ENCODE peak calls at places on chromosomes 1 and 21, in seven cellular contexts. One of them, this sample, is unnamed.

GRCh38 chr1:228163004-228163753 is 2.4 kb upstream of the IBA57 start:
- DNase-seq in H1: no peak
- DNase-seq in K562: no peak
- DNase-seq in HCT116: no peak
- DNase-seq in HepG2: no peak
- DNase-seq in GM12878: no peak
- DNase-seq in SK-N-SH: no peak
- DNase-seq in this sample: no peak

GRCh38 chr1:235984041-235984820 is 80.7 kb downstream of the NID1 start:
- DNase-seq in K562: no peak
- DNase-seq in GM12878: no peak
- DNase-seq in SK-N-SH: no peak
- DNase-seq in H1: no peak
- DNase-seq in HCT116: no peak
- DNase-seq in HepG2: no peak
- DNase-seq in this sample: no peak

GRCh38 chr1:37667023-37667769 is 25.1 kb upstream of the CDCA8 start:
- DNase-seq in HCT116: no peak
- DNase-seq in SK-N-SH: peak
- DNase-seq in H1: no peak
- DNase-seq in HepG2: no peak
- DNase-seq in GM12878: no peak
- DNase-seq in K562: no peak
- DNase-seq in this sample: no peak

GRCh38 chr1:97332716-97333115 is 588.1 kb downstream of the DPYD start:
- DNase-seq in H1: no peak
- DNase-seq in HepG2: no peak
- DNase-seq in GM12878: no peak
- DNase-seq in HCT116: no peak
- DNase-seq in SK-N-SH: no peak
- DNase-seq in K562: no peak
- DNase-seq in this sample: no peak

GRCh38 chr1:208438262-208438661 is 194.1 kb upstream of the PLXNA2 start:
- DNase-seq in K562: no peak
- DNase-seq in SK-N-SH: no peak
- DNase-seq in HCT116: no peak
- DNase-seq in GM12878: no peak
- DNase-seq in H1: no peak
- DNase-seq in HepG2: no peak
- DNase-seq in this sample: no peak

GRCh38 chr1:235955777-235956176 is 89.1 kb upstream of the LYST start:
- DNase-seq in H1: no peak
- DNase-seq in SK-N-SH: no peak
- DNase-seq in K562: no peak
- DNase-seq in HCT116: no peak
- DNase-seq in GM12878: no peak
- DNase-seq in HepG2: no peak
- DNase-seq in this sample: no peak

GRCh38 chr1:45843474-45843905 is 40.1 kb downstream of the MAST2 start:
- DNase-seq in K562: no peak
- DNase-seq in GM12878: no peak
- DNase-seq in HepG2: no peak
- DNase-seq in H1: no peak
- DNase-seq in SK-N-SH: no peak
- DNase-seq in HCT116: no peak
- DNase-seq in this sample: peak

GRCh38 chr1:219812491-219813221 is 115.7 kb downstream of the SLC30A10 start:
- DNase-seq in H1: peak
- DNase-seq in K562: peak
- DNase-seq in HepG2: peak
- DNase-seq in HCT116: peak
- DNase-seq in GM12878: no peak
- DNase-seq in SK-N-SH: peak
- DNase-seq in this sample: peak

GRCh38 chr1:200856716-200857352 is 15.9 kb upstream of the GPR25 start:
- DNase-seq in HepG2: no peak
- DNase-seq in H1: no peak
- DNase-seq in HCT116: no peak
- DNase-seq in K562: no peak
- DNase-seq in GM12878: no peak
- DNase-seq in SK-N-SH: no peak
- DNase-seq in this sample: no peak

GRCh38 chr1:167184081-167184480 is 36.6 kb upstream of the POU2F1 start:
- DNase-seq in HCT116: no peak
- DNase-seq in GM12878: no peak
- DNase-seq in K562: no peak
- DNase-seq in SK-N-SH: no peak
- DNase-seq in HepG2: no peak
- DNase-seq in H1: no peak
- DNase-seq in this sample: no peak

GRCh38 chr1:26533951-26534514 is 4.5 kb downstream of the RPS6KA1 start:
- DNase-seq in SK-N-SH: peak
- DNase-seq in HCT116: no peak
- DNase-seq in H1: no peak
- DNase-seq in GM12878: no peak
- DNase-seq in K562: no peak
- DNase-seq in HepG2: no peak
- DNase-seq in this sample: no peak

GRCh38 chr1:166117776-166118175 is 49.0 kb downstream of the FAM78B start:
- DNase-seq in HCT116: no peak
- DNase-seq in K562: no peak
- DNase-seq in GM12878: no peak
- DNase-seq in H1: no peak
- DNase-seq in HepG2: no peak
- DNase-seq in SK-N-SH: no peak
- DNase-seq in this sample: no peak

GRCh38 chr21:21182401-21182800 is 184.2 kb downstream of the NCAM2 start:
- DNase-seq in HCT116: no peak
- DNase-seq in H1: no peak
- DNase-seq in HepG2: no peak
- DNase-seq in SK-N-SH: no peak
- DNase-seq in K562: no peak
- DNase-seq in GM12878: no peak
- DNase-seq in this sample: no peak

GRCh38 chr1:234845836-234846235 is 235.9 kb upstream of the IRF2BP2 start:
- DNase-seq in HCT116: no peak
- DNase-seq in GM12878: no peak
- DNase-seq in H1: no peak
- DNase-seq in SK-N-SH: no peak
- DNase-seq in HepG2: no peak
- DNase-seq in K562: no peak
- DNase-seq in this sample: no peak

GRCh38 chr1:38612956-38613355 is 246.6 kb downstream of the RRAGC start:
- DNase-seq in SK-N-SH: no peak
- DNase-seq in HepG2: no peak
- DNase-seq in K562: no peak
- DNase-seq in H1: no peak
- DNase-seq in GM12878: no peak
- DNase-seq in HCT116: no peak
- DNase-seq in this sample: no peak

DNA sequence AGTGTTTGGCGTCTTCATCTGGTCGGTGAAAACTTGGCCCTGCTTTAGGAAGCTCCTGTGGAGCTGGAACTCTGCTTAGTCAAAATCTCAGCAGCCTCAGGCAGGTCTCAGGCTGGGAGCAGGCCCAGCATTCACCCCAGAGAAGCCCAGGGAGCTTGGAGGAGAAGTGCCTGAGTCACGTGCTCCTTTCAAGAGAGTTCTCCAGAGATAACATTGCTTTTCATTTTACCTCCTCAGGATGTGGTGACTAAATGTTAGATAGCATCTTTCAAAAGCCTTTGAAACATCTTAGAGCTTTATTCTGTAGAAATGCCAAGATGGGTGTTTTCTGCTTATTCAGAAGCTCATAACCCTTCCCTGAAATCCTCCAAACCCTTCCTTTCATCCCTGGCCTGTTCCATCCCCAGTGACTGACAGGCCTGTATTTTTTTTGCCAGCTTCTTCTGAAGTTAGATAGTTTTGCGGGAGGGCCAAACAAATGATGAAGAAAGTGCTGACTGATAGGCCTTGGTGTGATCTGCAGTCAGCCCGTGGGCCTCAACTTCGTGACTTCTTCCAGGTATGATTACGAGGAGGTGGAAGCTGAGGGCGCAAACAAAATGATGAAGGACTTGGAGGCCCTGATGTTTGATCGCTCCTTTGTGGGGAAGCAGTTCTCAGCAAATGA is 58.0 kb downstream of the PGM1 start:
- DNase-seq in HepG2: no peak
- DNase-seq in SK-N-SH: no peak
- DNase-seq in HCT116: no peak
- DNase-seq in H1: no peak
- DNase-seq in K562: no peak
- DNase-seq in GM12878: no peak
- DNase-seq in this sample: no peak
- TF ChIP-seq JUND in HepG2: no peak
- TF ChIP-seq JUND in SK-N-SH: peak
- TF ChIP-seq JUND in HCT116: no peak
- TF ChIP-seq JUND in H1: no peak
- TF ChIP-seq JUND in K562: no peak
- TF ChIP-seq JUND in GM12878: no peak
- TF ChIP-seq JUND in this sample: no peak

GRCh38 chr1:6443339-6444115 is 19.0 kb downstream of the ESPN start:
- DNase-seq in GM12878: no peak
- DNase-seq in HCT116: no peak
- DNase-seq in SK-N-SH: no peak
- DNase-seq in HepG2: no peak
- DNase-seq in H1: no peak
- DNase-seq in K562: no peak
- DNase-seq in this sample: no peak

GRCh38 chr1:6446665-6447015 is 19.3 kb downstream of the TNFRSF25 start:
- DNase-seq in K562: no peak
- DNase-seq in SK-N-SH: no peak
- DNase-seq in GM12878: no peak
- DNase-seq in HepG2: no peak
- DNase-seq in H1: no peak
- DNase-seq in HCT116: no peak
- DNase-seq in this sample: no peak

GRCh38 chr1:6444377-6444776 is 19.8 kb downstream of the ESPN start:
- DNase-seq in HCT116: no peak
- DNase-seq in SK-N-SH: no peak
- DNase-seq in GM12878: no peak
- DNase-seq in H1: no peak
- DNase-seq in HepG2: no peak
- DNase-seq in K562: no peak
- DNase-seq in this sample: no peak

GRCh38 chr1:6447016-6447817 is 18.8 kb downstream of the TNFRSF25 start:
- DNase-seq in HepG2: peak
- DNase-seq in GM12878: no peak
- DNase-seq in H1: no peak
- DNase-seq in K562: no peak
- DNase-seq in SK-N-SH: no peak
- DNase-seq in HCT116: no peak
- DNase-seq in this sample: no peak

DNA sequence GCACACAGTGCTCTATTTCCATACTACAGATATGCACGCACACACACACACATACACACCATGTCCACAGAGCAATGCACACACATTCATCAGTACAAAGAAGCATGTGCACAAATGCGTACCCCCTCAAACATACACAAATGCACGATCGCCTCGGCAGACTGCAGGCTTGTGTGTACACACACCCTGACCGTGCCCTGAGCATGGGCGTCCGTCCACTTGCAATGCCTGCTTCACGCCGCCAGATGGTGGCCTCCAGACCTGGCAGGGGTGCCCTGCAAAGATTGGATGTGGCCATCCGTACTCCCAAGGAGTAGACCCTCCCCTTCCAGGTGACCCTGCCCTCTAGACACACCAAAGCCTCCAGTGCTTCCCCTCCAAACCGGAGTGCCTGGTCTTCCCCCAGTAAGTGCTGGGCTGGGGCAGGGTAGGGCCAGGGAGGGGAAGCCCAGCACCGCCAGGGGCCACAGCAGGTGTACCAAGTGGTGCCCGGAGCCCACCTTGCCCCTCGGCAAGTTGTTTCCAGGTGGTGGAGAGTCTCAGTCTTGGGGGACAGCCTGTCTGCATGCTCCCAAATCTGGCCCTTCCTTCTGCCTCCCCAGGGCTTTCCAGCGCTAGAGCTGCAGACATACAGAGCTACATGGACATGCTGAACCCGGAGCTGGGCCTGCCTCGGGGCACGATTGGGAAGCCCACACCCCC is 20.6 kb downstream of the ESPN start:
- DNase-seq in GM12878: no peak
- DNase-seq in H1: no peak
- DNase-seq in HCT116: no peak
- DNase-seq in K562: no peak
- DNase-seq in HepG2: peak
- DNase-seq in SK-N-SH: peak
- DNase-seq in this sample: no peak
- TF ChIP-seq JUND in GM12878: no peak
- TF ChIP-seq JUND in H1: no peak
- TF ChIP-seq JUND in HCT116: no peak
- TF ChIP-seq JUND in K562: no peak
- TF ChIP-seq JUND in HepG2: no peak
- TF ChIP-seq JUND in SK-N-SH: no peak
- TF ChIP-seq JUND in this sample: no peak

DNA sequence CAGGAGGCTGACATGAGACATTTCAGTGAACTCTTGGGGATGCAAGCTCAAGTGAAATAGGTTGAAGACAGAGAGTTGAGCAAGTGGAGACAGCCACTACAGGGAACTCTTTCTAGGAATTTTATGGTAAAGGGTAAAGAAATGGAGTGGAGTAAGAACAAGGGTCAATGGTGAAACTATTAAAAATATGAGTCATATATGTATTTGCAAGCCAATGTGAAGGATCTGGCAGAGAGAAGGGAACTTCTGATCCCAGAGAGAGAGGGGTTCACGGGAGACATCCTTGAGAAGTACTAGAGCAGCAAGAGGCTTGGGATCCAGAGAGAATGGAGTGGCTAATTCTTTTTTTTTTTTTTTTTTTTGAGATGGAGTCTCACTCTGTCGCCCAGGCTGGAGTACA is 9.1 kb upstream of the TRABD2B start:
- DNase-seq in HepG2: no peak
- DNase-seq in HCT116: no peak
- DNase-seq in GM12878: no peak
- DNase-seq in H1: no peak
- DNase-seq in SK-N-SH: no peak
- DNase-seq in K562: no peak
- DNase-seq in this sample: no peak
- TF ChIP-seq JUND in HepG2: no peak
- TF ChIP-seq JUND in HCT116: no peak
- TF ChIP-seq JUND in GM12878: no peak
- TF ChIP-seq JUND in H1: no peak
- TF ChIP-seq JUND in SK-N-SH: no peak
- TF ChIP-seq JUND in K562: no peak
- TF ChIP-seq JUND in this sample: no peak

GRCh38 chr1:92537333-92537884 is 50.7 kb upstream of the GFI1 start:
- DNase-seq in HCT116: no peak
- DNase-seq in H1: no peak
- DNase-seq in HepG2: no peak
- DNase-seq in SK-N-SH: no peak
- DNase-seq in GM12878: no peak
- DNase-seq in K562: no peak
- DNase-seq in this sample: no peak

GRCh38 chr1:92538413-92539061 is 51.8 kb upstream of the GFI1 start:
- DNase-seq in K562: no peak
- DNase-seq in H1: no peak
- DNase-seq in GM12878: peak
- DNase-seq in HCT116: no peak
- DNase-seq in HepG2: no peak
- DNase-seq in SK-N-SH: no peak
- DNase-seq in this sample: no peak

GRCh38 chr1:92538048-92538412 is 51.3 kb upstream of the GFI1 start:
- DNase-seq in SK-N-SH: no peak
- DNase-seq in H1: no peak
- DNase-seq in GM12878: peak
- DNase-seq in HepG2: no peak
- DNase-seq in K562: no peak
- DNase-seq in HCT116: no peak
- DNase-seq in this sample: no peak

GRCh38 chr1:92536593-92537332 is 50.0 kb upstream of the GFI1 start:
- DNase-seq in HepG2: peak
- DNase-seq in SK-N-SH: no peak
- DNase-seq in H1: no peak
- DNase-seq in HCT116: no peak
- DNase-seq in K562: no peak
- DNase-seq in GM12878: peak
- DNase-seq in this sample: no peak
- TF ChIP-seq JUND in HepG2: no peak
- TF ChIP-seq JUND in SK-N-SH: peak
- TF ChIP-seq JUND in H1: no peak
- TF ChIP-seq JUND in HCT116: no peak
- TF ChIP-seq JUND in K562: peak
- TF ChIP-seq JUND in GM12878: peak
- TF ChIP-seq JUND in this sample: no peak